ENCODE peak calls at places on chromosome 2, in ten cellular contexts. B, T, C, Y, R, U, X, O, Q and M are unnamed samples. For H3K27me3, the result is how much of the 10 kb centered on the place peaks cover.

GRCh38 chr2:178882666-178883440 is 75.6 kb upstream of the TTN start:
- DNase-seq in B (peak), T (no peak), C (peak), Y (no peak), R (no peak), U (peak), X (peak), O (no peak), Q (no peak), M (no peak)

GRCh38 chr2:220277445-220277960 is 650.1 kb downstream of the SLC4A3 start:
- DNase-seq in B (peak), T (no peak), C (peak), Y (peak), R (peak), U (peak), X (peak), O (no peak), Q (no peak), M (no peak)

GRCh38 chr2:10721344-10722251 is at the start of gene ATP6V1C2:
- DNase-seq in B (peak), T (peak), C (no peak), Y (no peak), R (no peak), U (no peak), X (no peak), O (no peak), Q (peak), M (no peak)

GRCh38 chr2:104050632-104051242 is 803.2 kb upstream of the POU3F3 start:
- DNase-seq in B (no peak), T (no peak), C (no peak), Y (no peak), R (no peak), U (no peak), X (no peak), O (no peak), Q (no peak), M (no peak)

GRCh38 chr2:2056531-2056930 is 274.5 kb downstream of the MYT1L start:
- DNase-seq in B (no peak), T (no peak), C (no peak), Y (no peak), R (no peak), U (no peak), X (no peak), O (no peak), Q (no peak), M (no peak)

GRCh38 chr2:126722546-126722945 is 66.6 kb downstream of the GYPC start:
- DNase-seq in B (no peak), T (no peak), C (no peak), Y (no peak), R (no peak), U (no peak), X (no peak), O (no peak), Q (no peak), M (no peak)

GRCh38 chr2:162926501-162926900 is 87.9 kb upstream of the KCNH7 start:
- DNase-seq in B (no peak), T (no peak), C (peak), Y (no peak), R (no peak), U (no peak), X (peak), O (no peak), Q (no peak), M (peak)

GRCh38 chr2:46002507-46002883 is 294.7 kb upstream of the EPAS1 start:
- DNase-seq in B (no peak), T (no peak), C (peak), Y (no peak), R (no peak), U (peak), X (peak), O (no peak), Q (no peak), M (no peak)

GRCh38 chr2:219178377-219179175 is 501 bp downstream of the RETREG2 start:
- DNase-seq in B (peak), T (peak), C (peak), Y (no peak), R (peak), U (no peak), X (peak), O (no peak), Q (peak), M (no peak)

GRCh38 chr2:108454440-108454839 is 5.4 kb downstream of the GCC2 start:
- DNase-seq in B (no peak), T (no peak), C (peak), Y (no peak), R (no peak), U (no peak), X (peak), O (no peak), Q (no peak), M (no peak)

GRCh38 chr2:188725981-188726380 is 248.2 kb upstream of the COL3A1 start:
- DNase-seq in B (no peak), T (no peak), C (peak), Y (no peak), R (no peak), U (peak), X (no peak), O (no peak), Q (no peak), M (no peak)

GRCh38 chr2:21163213-21163612 is 39.4 kb downstream of the TDRD15 start:
- DNase-seq in B (no peak), T (no peak), C (no peak), Y (no peak), R (no peak), U (no peak), X (no peak), O (no peak), Q (no peak), M (no peak)

GRCh38 chr2:232928564-232929302 is 58.7 kb downstream of the SNORC start:
- DNase-seq in B (no peak), T (no peak), C (no peak), Y (no peak), R (no peak), U (no peak), X (no peak), O (no peak), Q (no peak), M (no peak)

GRCh38 chr2:239700946-239701345 is 300.1 kb upstream of the HDAC4 start:
- DNase-seq in B (no peak), T (no peak), C (no peak), Y (no peak), R (no peak), U (no peak), X (no peak), O (no peak), Q (peak), M (no peak)

GRCh38 chr2:161032635-161033034 is 127.6 kb upstream of the TANK start:
- DNase-seq in B (no peak), T (no peak), C (no peak), Y (no peak), R (no peak), U (no peak), X (no peak), O (no peak), Q (no peak), M (no peak)

GRCh38 chr2:126979604-126980003 is 80.9 kb downstream of the TEX51 start:
- DNase-seq in B (no peak), T (no peak), C (no peak), Y (no peak), R (no peak), U (no peak), X (no peak), O (peak), Q (no peak), M (no peak)

GRCh38 chr2:25078171-25079049 is 36.5 kb downstream of the EFR3B start:
- DNase-seq in B (no peak), T (no peak), C (peak), Y (no peak), R (peak), U (peak), X (peak), O (no peak), Q (no peak), M (peak)

GRCh38 chr2:53668624-53669026 is 99.0 kb upstream of the CHAC2 start:
- DNase-seq in B (no peak), T (no peak), C (peak), Y (no peak), R (peak), U (no peak), X (peak), O (no peak), Q (no peak), M (no peak)

GRCh38 chr2:46194856-46195255 is 102.4 kb upstream of the EPAS1 start:
- DNase-seq in B (no peak), T (no peak), C (no peak), Y (no peak), R (no peak), U (no peak), X (no peak), O (no peak), Q (no peak), M (no peak)

GRCh38 chr2:23412556-23413155 is 27.7 kb downstream of the KLHL29 start:
- DNase-seq in B (no peak), T (no peak), C (peak), Y (no peak), R (no peak), U (peak), X (peak), O (no peak), Q (no peak), M (no peak)

GRCh38 chr2:159982270-159982669 is 80.1 kb downstream of the PLA2R1 start:
- DNase-seq in B (no peak), T (peak), C (peak), Y (no peak), R (peak), U (peak), X (peak), O (no peak), Q (no peak), M (peak)

GRCh38 chr2:31401580-31401979 is 13.0 kb downstream of the XDH start:
- DNase-seq in B (no peak), T (no peak), C (peak), Y (no peak), R (no peak), U (peak), X (peak), O (no peak), Q (no peak), M (peak)

GRCh38 chr2:109129356-109129920 is 433 bp downstream of the SH3RF3 start:
- DNase-seq in B (no peak), T (no peak), C (peak), Y (peak), R (peak), U (no peak), X (no peak), O (no peak), Q (peak), M (no peak)

GRCh38 chr2:112075490-112076260 is 20.6 kb downstream of the TMEM87B start:
- DNase-seq in B (no peak), T (no peak), C (peak), Y (no peak), R (no peak), U (no peak), X (no peak), O (no peak), Q (no peak), M (no peak)

GRCh38 chr2:71603851-71604708 is 150.7 kb downstream of the DYSF start:
- DNase-seq in B (no peak), T (no peak), C (no peak), Y (no peak), R (no peak), U (no peak), X (no peak), O (peak), Q (no peak), M (no peak)

GRCh38 chr2:8566788-8567468 is 114.9 kb upstream of the ID2 start:
- DNase-seq in B (no peak), T (no peak), C (no peak), Y (no peak), R (no peak), U (no peak), X (no peak), O (no peak), Q (peak), M (no peak)

GRCh38 chr2:189015378-189015777 is 41.2 kb downstream of the COL3A1 start:
- DNase-seq in B (no peak), T (no peak), C (no peak), Y (no peak), R (no peak), U (no peak), X (no peak), O (no peak), Q (no peak), M (no peak)

GRCh38 chr2:144414324-144414845 is 105.5 kb downstream of the ZEB2 start:
- DNase-seq in B (no peak), T (no peak), C (peak), Y (no peak), R (no peak), U (peak), X (peak), O (no peak), Q (no peak), M (peak)

GRCh38 chr2:6590442-6590841 is 275.3 kb downstream of the CMPK2 start:
- DNase-seq in B (no peak), T (no peak), C (no peak), Y (no peak), R (no peak), U (no peak), X (no peak), O (no peak), Q (no peak), M (no peak)

GRCh38 chr2:172247203-172247602 is 144.5 kb upstream of the DLX2 start:
- DNase-seq in B (no peak), T (no peak), C (no peak), Y (no peak), R (no peak), U (no peak), X (no peak), O (no peak), Q (no peak), M (no peak)

DNA sequence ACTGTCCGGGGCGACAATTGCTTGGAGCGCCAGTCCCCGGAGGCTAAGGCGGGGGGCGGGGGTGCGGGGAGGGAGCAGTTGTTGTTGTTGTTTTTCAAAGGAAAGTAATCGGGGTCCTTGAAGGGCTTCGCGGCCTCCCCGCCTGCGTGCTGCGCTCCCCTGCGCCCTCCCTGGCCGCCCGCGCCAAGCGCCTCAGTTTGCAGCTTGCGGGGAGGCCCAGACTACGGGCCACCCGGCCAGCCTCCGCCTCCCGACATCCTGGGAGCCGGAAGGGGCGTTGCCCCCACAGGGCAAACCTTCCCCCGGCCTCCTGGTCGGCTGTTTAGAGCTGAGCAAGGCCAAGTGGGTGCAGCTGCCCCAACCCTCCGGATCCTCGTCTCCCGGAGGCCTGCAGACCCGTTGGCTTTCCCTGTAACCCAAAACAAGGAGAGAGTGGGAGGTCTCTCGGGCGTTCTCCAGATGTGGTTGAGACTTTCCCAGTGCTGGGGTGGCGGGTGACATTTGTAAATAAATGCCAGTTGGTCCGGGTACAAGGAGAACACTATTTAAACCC is 3.7 kb upstream of the SIX3 start:
- DNase-seq in B (no peak), T (no peak), C (no peak), Y (no peak), R (no peak), U (no peak), X (no peak), O (no peak), Q (no peak), M (no peak)
- H3K27me3 ChIP-seq in B (half or more), T (half or more), C (half or more), Y (under half), R (half or more), U (half or more), X (half or more), O (half or more), Q (half or more), M (half or more)

GRCh38 chr2:193963472-193964119 is 1693.4 kb upstream of the SLC39A10 start:
- DNase-seq in B (no peak), T (no peak), C (peak), Y (no peak), R (no peak), U (peak), X (peak), O (no peak), Q (no peak), M (peak)
- TF ChIP-seq CTCF in B (no peak), T (peak), C (peak), Y (no peak), R (no peak), U (peak), X (peak), O (peak), Q (no peak), M (peak)

DNA sequence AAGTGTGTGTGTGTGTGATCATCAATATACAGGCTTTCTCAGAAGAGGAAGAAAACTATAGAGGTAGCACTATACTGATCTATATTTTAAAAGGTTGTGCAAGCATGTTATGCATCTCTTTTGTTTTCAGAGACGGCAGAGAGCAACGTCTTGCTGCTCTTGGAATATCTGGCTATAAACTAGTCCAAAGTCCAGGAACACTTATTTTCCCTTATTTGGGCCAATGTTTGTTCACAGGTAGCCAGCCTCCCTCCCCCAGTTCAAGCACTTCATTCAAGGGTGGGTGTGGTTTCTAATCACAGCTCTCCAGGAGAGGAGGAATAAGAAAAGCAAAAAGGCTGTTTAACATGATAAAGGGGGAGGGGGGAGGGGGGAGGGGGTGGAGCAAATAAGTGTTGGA is 4.2 kb downstream of the FZD5 start:
- DNase-seq in B (peak), T (peak), C (no peak), Y (no peak), R (no peak), U (no peak), X (no peak), O (no peak), Q (peak), M (no peak)
- H3K4me3 ChIP-seq in B (peak), T (peak), C (no peak), Y (no peak), R (no peak), U (no peak), X (no peak), O (no peak), Q (peak), M (no peak)

DNA sequence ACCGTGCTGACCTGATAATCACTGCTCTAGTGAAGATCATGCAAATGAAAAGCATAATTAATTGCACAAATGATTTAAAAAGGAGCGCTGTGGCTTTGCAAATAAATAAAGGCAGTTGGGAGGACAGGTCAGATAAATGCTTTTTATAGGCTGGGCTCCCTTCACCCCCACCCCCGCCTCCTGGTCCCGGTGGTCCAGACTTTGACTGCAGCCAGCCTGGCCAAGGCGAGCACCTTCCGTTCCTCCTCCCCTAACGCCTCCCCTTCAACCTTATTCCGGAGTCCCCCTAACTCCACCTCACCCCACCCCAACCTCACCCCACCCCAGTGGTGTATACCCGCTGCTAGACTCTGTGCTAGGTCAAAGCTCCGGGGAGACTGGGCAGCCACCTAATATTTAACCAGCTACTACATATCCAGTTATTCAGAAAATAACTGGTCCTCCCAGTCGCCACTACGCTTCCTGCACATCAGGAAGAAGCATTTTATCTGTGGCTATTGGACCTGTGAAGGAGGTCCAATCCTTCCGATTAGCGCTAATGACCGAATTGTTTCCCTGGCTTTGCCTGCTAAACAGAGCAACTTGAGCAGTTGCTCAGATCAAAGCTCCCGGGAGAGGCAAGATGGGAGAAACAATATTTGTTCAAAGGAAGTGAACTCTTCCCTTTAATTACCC is 3.7 kb upstream of the SP9 start:
- DNase-seq in B (no peak), T (no peak), C (no peak), Y (no peak), R (no peak), U (no peak), X (no peak), O (no peak), Q (no peak), M (no peak)
- H3K27me3 ChIP-seq in B (half or more), T (half or more), C (half or more), Y (under half), R (half or more), U (half or more), X (half or more), O (half or more), Q (half or more), M (half or more)

DNA sequence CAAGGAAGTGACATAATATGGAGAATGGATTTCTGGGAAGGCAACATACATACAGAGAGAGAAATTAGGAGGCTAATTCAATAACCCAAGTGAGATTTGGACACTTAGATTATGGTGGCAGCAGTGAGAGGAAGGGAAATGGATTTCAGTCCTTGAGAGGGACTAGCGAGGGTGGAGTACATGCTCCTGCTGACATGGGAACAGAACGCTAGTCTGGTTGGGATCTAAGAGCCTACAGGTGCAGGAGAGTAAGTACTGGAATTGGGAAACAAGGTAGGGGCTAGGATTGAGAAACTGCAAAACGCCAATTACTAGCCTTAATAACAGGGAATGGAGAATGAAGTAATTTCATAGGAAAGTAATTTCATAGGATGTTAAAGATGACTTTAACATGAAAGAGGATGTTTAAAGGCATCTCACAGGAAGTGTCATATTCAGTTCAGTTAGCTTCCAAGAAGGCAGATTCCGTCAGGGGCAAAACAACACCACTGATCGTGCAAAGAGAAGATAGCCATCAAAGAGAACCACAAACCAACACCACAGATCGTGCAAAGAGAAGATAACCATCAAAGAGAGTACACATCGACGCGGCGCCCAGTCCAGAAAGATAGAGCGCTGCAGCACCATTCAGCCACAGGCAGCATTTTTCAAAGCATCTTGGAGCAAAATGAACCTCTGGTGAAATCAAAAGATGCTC is 27.1 kb downstream of the CDKL4 start:
- DNase-seq in B (peak), T (peak), C (no peak), Y (no peak), R (no peak), U (no peak), X (no peak), O (no peak), Q (peak), M (no peak)
- TF ChIP-seq CTCF in B (no peak), T (no peak), C (no peak), Y (no peak), R (no peak), U (no peak), X (no peak), O (no peak), Q (no peak), M (no peak)

DNA sequence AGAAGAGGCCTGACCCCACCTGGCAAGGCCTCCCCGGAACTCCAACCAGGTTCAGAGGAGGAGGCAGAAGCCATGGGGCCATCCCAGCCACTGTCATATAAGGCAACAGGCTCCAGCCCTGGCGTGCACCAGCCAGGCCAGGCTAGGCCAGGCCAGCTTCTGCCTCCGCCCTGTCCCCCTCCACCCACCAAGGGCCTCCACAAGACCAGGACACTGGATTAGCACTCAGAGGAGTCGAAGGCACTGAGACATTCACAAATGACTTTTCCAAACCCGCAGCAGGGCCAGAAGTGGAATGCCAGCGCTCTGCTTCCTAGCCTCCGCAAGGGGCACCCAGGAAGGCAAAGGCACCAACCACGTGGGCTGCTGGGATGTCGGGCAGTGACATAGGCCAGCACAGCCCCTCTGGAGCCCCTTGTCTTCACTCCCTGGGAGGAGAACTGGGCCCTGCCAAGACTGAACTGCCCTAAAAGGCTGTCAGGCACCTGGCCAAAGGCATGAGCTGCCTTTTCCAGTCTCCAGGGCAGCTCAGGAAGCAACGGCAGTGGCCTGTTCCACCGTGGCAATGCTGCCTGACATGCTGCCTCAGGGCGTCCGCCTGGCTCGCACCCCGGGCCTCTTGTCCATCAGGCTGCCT is 37.6 kb upstream of the SEMA4C start:
- DNase-seq in B (peak), T (peak), C (peak), Y (peak), R (peak), U (peak), X (no peak), O (peak), Q (peak), M (no peak)
- H3K4me3 ChIP-seq in B (no peak), T (no peak), C (no peak), Y (peak), R (peak), U (no peak), X (no peak), O (no peak), Q (no peak), M (no peak)